ENCODE peak calls at places on chromosomes 13 and 19, in nine cellular contexts. G is breast epithelium, V is coronary artery, Z is AG09319, P is mucosa of descending colon, B is C1 segment of cervical spinal cord, E is WTC11, X is EH, O is M059J. H is an unnamed sample.
A peak's percentile ranks its signal among the peaks of the same experiment; 100 is the strongest.

GRCh38 chr19:52200044-52200443 is 10.2 kb downstream of the PPP2R1A start:
- DNase-seq in G (no peak), V (peak; percentile 74), Z (no peak), P (no peak), B (no peak), E (no peak), X (peak; percentile 83), O (peak; percentile 19), H (no peak)

GRCh38 chr19:40466219-40467006 is at the start of gene SPTBN4:
- DNase-seq in G (peak; percentile 65), V (no peak), Z (no peak), P (no peak), B (peak; percentile 38), E (no peak), X (no peak), O (no peak), H (no peak)

GRCh38 chr13:95039415-95039814 is 261.8 kb downstream of the ABCC4 start:
- DNase-seq in G (no peak), V (no peak), Z (no peak), P (no peak), B (no peak), E (no peak), X (peak; percentile 40), O (peak; percentile 44), H (no peak)

GRCh38 chr13:71979616-71980015 is 112.6 kb upstream of the DACH1 start:
- DNase-seq in G (no peak), V (no peak), Z (no peak), P (peak; percentile 10), B (no peak), E (peak; percentile 22), X (no peak), O (no peak), H (no peak)

GRCh38 chr13:31980842-31981241 is 50.7 kb upstream of the FRY start:
- DNase-seq in G (no peak), V (no peak), Z (no peak), P (no peak), B (no peak), E (no peak), X (peak; percentile 55), O (peak; percentile 7), H (no peak)

GRCh38 chr19:11550265-11550664 is 8.8 kb downstream of the ELOF1 start:
- DNase-seq in G (no peak), V (no peak), Z (no peak), P (no peak), B (no peak), E (no peak), X (no peak), O (no peak), H (no peak)

GRCh38 chr19:13010038-13010991 is 15.0 kb downstream of the NFIX start:
- DNase-seq in G (peak; percentile 67), V (peak; percentile 88), Z (no peak), P (no peak), B (no peak), E (peak; percentile 40), X (no peak), O (no peak), H (no peak)

GRCh38 chr19:45972081-45972943 is 1.4 kb downstream of the NOVA2 start:
- DNase-seq in G (no peak), V (no peak), Z (no peak), P (no peak), B (peak; percentile 7), E (no peak), X (no peak), O (no peak), H (no peak)

GRCh38 chr13:114115191-114115671 is 17.2 kb downstream of the RASA3 start:
- DNase-seq in G (peak; percentile 48), V (no peak), Z (no peak), P (peak; percentile 74), B (no peak), E (peak; percentile 8), X (peak; percentile 92), O (peak; percentile 81), H (peak; percentile 90)

GRCh38 chr13:113627136-113627535 is 30.9 kb downstream of the ATP4B start:
- DNase-seq in G (peak; percentile 42), V (no peak), Z (no peak), P (no peak), B (no peak), E (no peak), X (no peak), O (no peak), H (no peak)

GRCh38 chr13:34124912-34125311 is 307.0 kb downstream of the RFC3 start:
- DNase-seq in G (no peak), V (no peak), Z (no peak), P (no peak), B (no peak), E (no peak), X (no peak), O (no peak), H (no peak)

GRCh38 chr19:15812059-15812722 is 3.3 kb downstream of the OR10H1 start:
- DNase-seq in G (no peak), V (no peak), Z (no peak), P (peak; percentile 59), B (no peak), E (no peak), X (no peak), O (peak; percentile 70), H (no peak)

GRCh38 chr19:48819366-48819816 is 8.6 kb upstream of the BCAT2 start:
- DNase-seq in G (peak; percentile 90), V (peak; percentile 91), Z (peak; percentile 98), P (peak; percentile 93), B (peak; percentile 50), E (no peak), X (peak; percentile 88), O (peak; percentile 95), H (peak; percentile 92)

GRCh38 chr19:7971553-7972520 is 28.4 kb upstream of the TIMM44 start:
- DNase-seq in G (no peak), V (no peak), Z (no peak), P (no peak), B (peak; percentile 29), E (no peak), X (no peak), O (no peak), H (no peak)

GRCh38 chr19:32129141-32129540 is 216.3 kb upstream of the ZNF507 start:
- DNase-seq in G (no peak), V (no peak), Z (no peak), P (peak; percentile 16), B (no peak), E (no peak), X (no peak), O (no peak), H (no peak)

H was measured in mesenteric fat pad.